ENCODE peak calls at places on chromosomes 3 and 15, in eight cellular contexts. J is WTC11, I is NCI-H1092, X is putamen, P is iris pigment epithelial cell, E is NAMALWA, B is AG08396, Y is H54. S is an unnamed sample.

GRCh38 chr3:177338697-177339219 is 141.5 kb upstream of the TBL1XR1 start:
- DNase-seq in J (no peak), I (no peak), X (peak; percentile 17), P (peak; percentile 84), E (no peak), B (no peak), Y (no peak), S (peak; percentile 45)

GRCh38 chr3:23459915-23460546 is 256.9 kb downstream of the UBE2E2 start:
- DNase-seq in J (no peak), I (no peak), X (no peak), P (no peak), E (no peak), B (no peak), Y (no peak), S (peak; percentile 52)

GRCh38 chr3:164458986-164459385 is 619.3 kb downstream of the SI start:
- DNase-seq in J (no peak), I (no peak), X (no peak), P (peak; percentile 72), E (no peak), B (no peak), Y (no peak), S (no peak)

GRCh38 chr3:161042023-161042501 is 63.1 kb downstream of the B3GALNT1 start:
- DNase-seq in J (no peak), I (no peak), X (no peak), P (peak; percentile 52), E (no peak), B (peak; percentile 10), Y (no peak), S (no peak)

GRCh38 chr15:29233566-29233965 is 36.1 kb downstream of the NSMCE3 start:
- DNase-seq in J (no peak), I (no peak), X (no peak), P (peak; percentile 8), E (no peak), B (no peak), Y (no peak), S (no peak)

GRCh38 chr3:156389151-156389760 is 165.7 kb downstream of the SSR3 start:
- DNase-seq in J (no peak), I (no peak), X (no peak), P (no peak), E (no peak), B (no peak), Y (no peak), S (peak; percentile 23)

GRCh38 chr3:129936757-129937156 is 37.8 kb upstream of the TRH start:
- DNase-seq in J (no peak), I (no peak), X (peak; percentile 50), P (peak; percentile 41), E (peak; percentile 40), B (peak; percentile 44), Y (no peak), S (no peak)

GRCh38 chr3:32867954-32868353 is 50.2 kb downstream of the TRIM71 start:
- DNase-seq in J (no peak), I (no peak), X (no peak), P (no peak), E (no peak), B (no peak), Y (no peak), S (no peak)

GRCh38 chr3:99751649-99752048 is 66.0 kb upstream of the CMSS1 start:
- DNase-seq in J (no peak), I (no peak), X (no peak), P (peak; percentile 84), E (no peak), B (peak; percentile 31), Y (peak; percentile 9), S (no peak)

GRCh38 chr15:76359152-76359551 is 22.6 kb downstream of the ISL2 start:
- DNase-seq in J (no peak), I (no peak), X (no peak), P (no peak), E (no peak), B (no peak), Y (no peak), S (no peak)